ENCODE peak calls at places on chromosomes 11 and 22, in ten cellular contexts. C, S, E, N, R, T, I, Y, X and M are unnamed samples.

GRCh38 chr11:27282141-27282590 is 80.8 kb downstream of the CCDC34 start:
- DNase-seq in Y (no peak), N (no peak), S (peak), R (no peak), X (peak), E (no peak), C (no peak), I (no peak), T (no peak), M (no peak)

GRCh38 chr11:47426062-47426956 is at the start of gene PSMC3:
- DNase-seq in X (peak), R (peak), C (peak), T (peak), E (peak), N (peak), I (peak), S (peak), Y (peak), M (peak)

GRCh38 chr11:60872124-60872951 is 5.0 kb downstream of the ZP1 start:
- DNase-seq in N (no peak), E (no peak), Y (no peak), T (no peak), X (peak), S (peak), R (no peak), C (no peak), I (no peak), M (no peak)

GRCh38 chr11:119671561-119672015 is 57.4 kb downstream of the NECTIN1 start:
- DNase-seq in E (no peak), R (no peak), I (peak), X (no peak), C (no peak), Y (no peak), S (peak), T (no peak), N (no peak), M (no peak)

GRCh38 chr22:24338701-24339451 is 68.2 kb downstream of the SPECC1L start:
- DNase-seq in N (no peak), R (no peak), C (no peak), S (peak), T (no peak), E (no peak), Y (no peak), I (no peak), X (no peak), M (no peak)

GRCh38 chr22:42091446-42091764 is 833 bp upstream of the NDUFA6 start:
- DNase-seq in R (no peak), Y (no peak), X (no peak), E (no peak), S (no peak), N (no peak), T (no peak), I (no peak), C (no peak), M (no peak)

GRCh38 chr22:43974028-43974545 is 18.8 kb downstream of the SAMM50 start:
- DNase-seq in I (no peak), N (no peak), Y (no peak), X (no peak), S (no peak), C (no peak), T (no peak), R (no peak), E (no peak), M (no peak)

GRCh38 chr11:10770626-10771254 is 19.7 kb downstream of the CTR9 start:
- DNase-seq in X (peak), Y (peak), C (no peak), S (peak), N (no peak), E (no peak), I (no peak), T (peak), R (peak), M (peak)

GRCh38 chr22:18023509-18024275 is 669 bp downstream of the MICAL3 start:
- DNase-seq in I (peak), T (peak), R (no peak), N (peak), Y (peak), X (peak), E (peak), S (peak), C (no peak), M (peak)

GRCh38 chr22:36770946-36771340 is 5.0 kb downstream of the IFT27 start:
- DNase-seq in T (no peak), S (no peak), R (no peak), Y (no peak), I (no peak), C (no peak), E (no peak), X (no peak), N (no peak), M (no peak)

GRCh38 chr11:113147249-113147648 is 167.1 kb upstream of the TTC12 start:
- DNase-seq in I (peak), E (no peak), X (no peak), N (no peak), S (no peak), Y (no peak), R (peak), C (no peak), T (no peak), M (no peak)

GRCh38 chr11:72568861-72569260 is 105.4 kb downstream of the PDE2A start:
- DNase-seq in T (no peak), S (peak), Y (no peak), N (no peak), C (no peak), X (peak), I (no peak), R (no peak), E (no peak), M (no peak)

GRCh38 chr22:23904855-23905254 is 10.7 kb downstream of the MIF start:
- DNase-seq in S (no peak), E (no peak), I (peak), Y (no peak), N (no peak), X (no peak), R (no peak), T (no peak), C (no peak), M (no peak)

GRCh38 chr11:73312806-73313403 is 4.8 kb downstream of the ARHGEF17 start:
- DNase-seq in E (no peak), X (no peak), N (no peak), S (peak), C (no peak), R (no peak), Y (no peak), I (no peak), T (no peak), M (no peak)

GRCh38 chr11:65585396-65586246 is 9.8 kb downstream of the EHBP1L1 start:
- DNase-seq in T (no peak), R (no peak), N (no peak), X (no peak), Y (no peak), S (no peak), E (no peak), C (no peak), I (no peak), M (no peak)

GRCh38 chr11:102194983-102195382 is 84.7 kb downstream of the YAP1 start:
- DNase-seq in I (no peak), N (no peak), R (no peak), Y (no peak), E (no peak), T (no peak), C (no peak), S (no peak), X (no peak), M (no peak)

GRCh38 chr11:133947298-133947905 is 9.4 kb downstream of the IGSF9B start:
- DNase-seq in R (peak), X (peak), N (no peak), E (peak), T (peak), I (no peak), C (peak), Y (peak), S (peak), M (peak)

GRCh38 chr22:20551805-20552449 is 44.5 kb downstream of the MED15 start:
- DNase-seq in X (no peak), C (no peak), Y (no peak), S (peak), I (no peak), R (no peak), N (peak), E (peak), T (no peak), M (no peak)

GRCh38 chr11:115761348-115761747 is 257.1 kb upstream of the CADM1 start:
- DNase-seq in R (no peak), Y (no peak), N (no peak), X (no peak), T (no peak), C (no peak), S (no peak), I (no peak), E (no peak), M (no peak)

GRCh38 chr22:36234211-36234610 is 5.1 kb downstream of the APOL2 start:
- DNase-seq in X (no peak), C (no peak), N (no peak), E (no peak), R (no peak), T (no peak), I (no peak), Y (no peak), S (no peak), M (peak)

GRCh38 chr11:2767751-2768150 is 68.0 kb upstream of the KCNQ1OT1 start:
- DNase-seq in I (no peak), N (no peak), E (no peak), Y (no peak), R (no peak), C (no peak), X (no peak), S (no peak), T (no peak), M (no peak)

GRCh38 chr11:43327987-43328386 is 16.2 kb downstream of the API5 start:
- DNase-seq in N (no peak), X (peak), C (no peak), S (peak), Y (no peak), I (no peak), T (no peak), E (no peak), R (no peak), M (no peak)

GRCh38 chr22:50148991-50149721 is 21.4 kb upstream of the PANX2 start:
- DNase-seq in S (peak), I (no peak), C (peak), Y (peak), E (peak), T (peak), X (peak), N (peak), R (no peak), M (peak)

GRCh38 chr11:108639146-108639545 is 25.7 kb upstream of the DDX10 start:
- DNase-seq in S (no peak), R (no peak), I (no peak), Y (no peak), E (no peak), T (no peak), C (no peak), N (no peak), X (no peak), M (no peak)

GRCh38 chr11:15972838-15973237 is 383.5 kb downstream of the SOX6 start:
- DNase-seq in R (no peak), Y (no peak), I (no peak), T (no peak), C (no peak), S (no peak), E (no peak), N (no peak), X (peak), M (no peak)

GRCh38 chr11:61913699-61914395 is 3.5 kb downstream of the RAB3IL1 start:
- DNase-seq in X (no peak), E (no peak), T (no peak), C (no peak), S (no peak), Y (no peak), I (no peak), R (no peak), N (no peak), M (no peak)

GRCh38 chr11:22742149-22742548 is 75.7 kb downstream of the GAS2 start:
- DNase-seq in S (no peak), E (no peak), T (no peak), R (no peak), C (no peak), N (no peak), Y (no peak), I (no peak), X (no peak), M (no peak)

GRCh38 chr22:44182591-44183588 is 2.2 kb downstream of the PARVG start:
- DNase-seq in E (peak), T (peak), N (peak), I (no peak), X (no peak), S (no peak), C (no peak), R (no peak), Y (no peak), M (no peak)

GRCh38 chr11:34915136-34916013 is 804 bp downstream of the APIP start:
- DNase-seq in I (no peak), C (no peak), T (peak), N (no peak), Y (no peak), X (no peak), S (peak), R (no peak), E (no peak), M (no peak)

GRCh38 chr11:12755510-12755909 is 81.3 kb downstream of the TEAD1 start:
- DNase-seq in C (no peak), Y (no peak), N (no peak), E (no peak), S (peak), T (no peak), R (no peak), I (no peak), X (peak), M (no peak)

GRCh38 chr11:36098976-36099375 is 155.1 kb downstream of the LDLRAD3 start:
- DNase-seq in Y (no peak), S (no peak), E (no peak), X (no peak), N (no peak), R (no peak), T (no peak), I (no peak), C (no peak), M (no peak)

GRCh38 chr11:28951191-28951590 is 843.0 kb downstream of the METTL15 start:
- DNase-seq in N (no peak), T (no peak), I (no peak), C (no peak), Y (no peak), E (no peak), R (no peak), X (peak), S (peak), M (no peak)

GRCh38 chr11:14544611-14545010 is 24.4 kb upstream of the PSMA1 start:
- DNase-seq in R (no peak), S (peak), I (no peak), T (no peak), E (no peak), X (peak), Y (no peak), N (no peak), C (no peak), M (no peak)

GRCh38 chr11:78218707-78219492 is 30.2 kb downstream of the USP35 start:
- DNase-seq in E (no peak), N (no peak), Y (no peak), X (no peak), I (no peak), C (no peak), R (no peak), T (no peak), S (no peak), M (no peak)

GRCh38 chr11:98040061-98040808 is 980.5 kb upstream of the CNTN5 start:
- DNase-seq in R (no peak), X (peak), I (no peak), E (no peak), N (no peak), T (no peak), C (no peak), S (no peak), Y (no peak), M (no peak)